ENCODE peak calls at places on chromosome 20, in seven cellular contexts. U, D, B, E, L, W and Y are unnamed samples.
A peak's percentile ranks its signal among the peaks of the same experiment; 100 is the strongest.

GRCh38 chr20:36349384-36350170 is 43.4 kb downstream of the DLGAP4 start:
- DNase-seq in U (no peak), D (no peak), B (no peak), E (no peak), L (no peak), W (peak; percentile 48), Y (no peak)

GRCh38 chr20:50670126-50670862 is 21.0 kb downstream of the RIPOR3 start:
- DNase-seq in U (no peak), D (no peak), B (no peak), E (peak; percentile 76), L (no peak), W (no peak), Y (no peak)

GRCh38 chr20:64766-65322 is 22.6 kb upstream of the DEFB125 start:
- DNase-seq in U (no peak), D (no peak), B (no peak), E (no peak), L (no peak), W (no peak), Y (no peak)

GRCh38 chr20:32189691-32190607 is 17.6 kb downstream of the PLAGL2 start:
- DNase-seq in U (no peak), D (peak; percentile 36), B (no peak), E (peak; percentile 82), L (peak; percentile 31), W (peak; percentile 87), Y (peak; percentile 49)

GRCh38 chr20:46308258-46309157 is at the start of gene CDH22:
- DNase-seq in U (no peak), D (no peak), B (peak; percentile 13), E (peak; percentile 74), L (peak; percentile 30), W (peak; percentile 55), Y (peak; percentile 53)

GRCh38 chr20:50776122-50776795 is 18.6 kb upstream of the BCAS4 start:
- DNase-seq in U (no peak), D (no peak), B (no peak), E (no peak), L (no peak), W (no peak), Y (no peak)

GRCh38 chr20:3847419-3847940 is 846 bp downstream of the MAVS start:
- DNase-seq in U (no peak), D (no peak), B (no peak), E (no peak), L (peak; percentile 33), W (peak; percentile 50), Y (no peak)

GRCh38 chr20:44720994-44721784 is 6.0 kb downstream of the CCN5 start:
- DNase-seq in U (no peak), D (peak; percentile 64), B (no peak), E (no peak), L (peak; percentile 92), W (no peak), Y (no peak)

GRCh38 chr20:62921119-62921687 is 5.1 kb downstream of the DIDO1 start:
- DNase-seq in U (no peak), D (no peak), B (peak; percentile 64), E (peak; percentile 85), L (peak; percentile 66), W (no peak), Y (no peak)

GRCh38 chr20:3046677-3047462 is 1.0 kb downstream of the MRPS26 start:
- DNase-seq in U (no peak), D (no peak), B (peak; percentile 42), E (no peak), L (no peak), W (peak; percentile 81), Y (no peak)

GRCh38 chr20:32626859-32627636 is 41.9 kb upstream of the NOL4L start:
- DNase-seq in U (no peak), D (no peak), B (no peak), E (no peak), L (no peak), W (no peak), Y (peak; percentile 64)

GRCh38 chr20:44651507-44652373 is at the start of gene ADA:
- DNase-seq in U (no peak), D (peak; percentile 56), B (peak; percentile 71), E (peak; percentile 76), L (peak; percentile 43), W (peak; percentile 91), Y (no peak)

GRCh38 chr20:60057866-60058807 is 99.9 kb downstream of the CDH26 start:
- DNase-seq in U (no peak), D (no peak), B (no peak), E (peak; percentile 40), L (peak; percentile 54), W (peak; percentile 88), Y (no peak)

GRCh38 chr20:14193443-14193842 is 144.0 kb downstream of the FLRT3 start:
- DNase-seq in U (no peak), D (no peak), B (no peak), E (no peak), L (no peak), W (no peak), Y (no peak)

GRCh38 chr20:251352-251751 is 6.2 kb upstream of the DEFB132 start:
- DNase-seq in U (no peak), D (no peak), B (no peak), E (no peak), L (no peak), W (no peak), Y (no peak)

GRCh38 chr20:16260911-16261310 is 312.3 kb downstream of the KIF16B start:
- DNase-seq in U (no peak), D (no peak), B (no peak), E (no peak), L (no peak), W (no peak), Y (no peak)

GRCh38 chr20:13017235-13017634 is 8.5 kb downstream of the SPTLC3 start:
- DNase-seq in U (no peak), D (no peak), B (no peak), E (peak; percentile 62), L (peak; percentile 46), W (no peak), Y (no peak)

GRCh38 chr20:59837623-59838394 is 95.6 kb downstream of the SYCP2 start:
- DNase-seq in U (no peak), D (no peak), B (peak; percentile 71), E (no peak), L (no peak), W (no peak), Y (no peak)

GRCh38 chr20:22728146-22728745 is 143.9 kb upstream of the FOXA2 start:
- DNase-seq in U (no peak), D (no peak), B (no peak), E (no peak), L (no peak), W (no peak), Y (peak; percentile 41)

GRCh38 chr20:22729616-22730236 is 145.4 kb upstream of the FOXA2 start:
- DNase-seq in U (no peak), D (no peak), B (peak; percentile 24), E (no peak), L (no peak), W (no peak), Y (no peak)

GRCh38 chr20:22729180-22729579 is 144.8 kb upstream of the FOXA2 start:
- DNase-seq in U (no peak), D (no peak), B (peak; percentile 9), E (no peak), L (peak; percentile 22), W (no peak), Y (no peak)

DNA sequence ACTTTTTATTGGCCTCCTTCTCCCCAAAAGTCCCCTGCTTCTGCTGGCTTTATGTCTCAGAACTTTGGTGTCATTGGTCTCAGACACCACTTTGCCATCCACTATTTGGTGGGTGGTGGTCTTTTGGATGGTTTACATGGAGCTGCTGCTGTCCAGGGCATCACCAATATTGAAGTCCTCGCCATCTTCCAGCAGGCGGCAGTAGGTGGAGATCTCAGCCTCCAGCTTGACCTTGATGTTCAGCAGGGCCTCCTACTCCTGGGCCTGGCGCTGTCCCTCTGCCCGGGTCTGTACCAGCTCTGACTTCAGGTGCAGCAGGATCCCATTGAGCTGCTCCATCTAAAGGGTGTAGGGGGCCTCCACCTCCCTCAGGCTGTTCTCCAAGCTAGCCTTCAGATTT is 148.4 kb upstream of the FOXA2 start:
- DNase-seq in U (no peak), D (no peak), B (no peak), E (no peak), L (no peak), W (no peak), Y (no peak)
- TF ChIP-seq CTCF in U (no peak), D (no peak), B (peak; percentile 5), E (no peak), L (no peak), W (no peak), Y (no peak)

GRCh38 chr20:21529863-21530262 is 16.0 kb upstream of the NKX2-2 start:
- DNase-seq in U (no peak), D (no peak), B (peak; percentile 27), E (no peak), L (no peak), W (no peak), Y (no peak)
- TF ChIP-seq CTCF in U (no peak), D (no peak), B (peak; percentile 41), E (peak; percentile 39), L (peak; percentile 2), W (no peak), Y (peak; percentile 57)

GRCh38 chr20:47561175-47561574 is 59.5 kb downstream of the NCOA3 start:
- DNase-seq in U (peak; percentile 52), D (no peak), B (no peak), E (peak; percentile 30), L (peak; percentile 50), W (no peak), Y (no peak)
- TF ChIP-seq CTCF in U (no peak), D (no peak), B (no peak), E (no peak), L (no peak), W (no peak), Y (no peak)

GRCh38 chr20:41064377-41064776 is 35.8 kb downstream of the TOP1 start:
- DNase-seq in U (no peak), D (no peak), B (peak; percentile 67), E (no peak), L (no peak), W (no peak), Y (no peak)

GRCh38 chr20:41065716-41066115 is 37.1 kb downstream of the TOP1 start:
- DNase-seq in U (no peak), D (no peak), B (no peak), E (no peak), L (no peak), W (no peak), Y (no peak)

GRCh38 chr20:41059236-41059635 is 30.6 kb downstream of the TOP1 start:
- DNase-seq in U (no peak), D (no peak), B (no peak), E (no peak), L (no peak), W (no peak), Y (no peak)

GRCh38 chr20:41061155-41061554 is 32.5 kb downstream of the TOP1 start:
- DNase-seq in U (no peak), D (no peak), B (no peak), E (no peak), L (no peak), W (no peak), Y (no peak)

GRCh38 chr20:41063442-41063841 is 34.8 kb downstream of the TOP1 start:
- DNase-seq in U (no peak), D (no peak), B (no peak), E (no peak), L (no peak), W (no peak), Y (no peak)
- TF ChIP-seq CTCF in U (no peak), D (no peak), B (no peak), E (no peak), L (no peak), W (no peak), Y (no peak)

DNA sequence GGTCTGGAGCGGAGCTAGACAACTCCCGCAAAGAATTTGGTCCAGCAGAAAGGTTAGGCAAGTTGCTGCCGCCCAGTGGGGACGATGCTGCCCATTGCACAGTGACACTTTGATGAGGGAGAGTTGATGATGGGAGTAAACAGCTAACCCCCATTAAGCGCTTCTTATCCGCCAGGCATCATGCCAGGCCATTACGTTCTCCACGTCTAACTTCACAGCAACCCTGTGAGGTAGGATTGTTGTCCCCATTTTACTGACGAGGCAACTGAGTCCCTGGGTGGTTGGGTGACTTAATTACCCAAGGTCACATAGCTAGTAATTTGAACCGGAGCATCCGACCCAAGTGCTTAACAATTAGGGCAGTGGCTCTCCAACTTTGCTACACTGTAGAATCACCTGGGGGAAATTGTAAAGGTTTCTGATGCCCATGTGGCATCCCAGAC is 731 bp downstream of the RALGAPB start:
- DNase-seq in U (no peak), D (no peak), B (peak; percentile 27), E (peak; percentile 59), L (peak; percentile 41), W (no peak), Y (no peak)
- TF ChIP-seq CTCF in U (peak; percentile 13), D (no peak), B (no peak), E (no peak), L (no peak), W (no peak), Y (no peak)